ENCODE peak calls at places on chromosomes 5 and 9, in four cellular contexts. Y is CD8-positive, alpha-beta T cell; A is suprapubic skin; C is AG04450. S is an unnamed sample. For H3K27me3, the result is how much of the 10 kb centered on the place peaks cover.

GRCh38 chr5:1557114-1557873 is 33.5 kb upstream of the LPCAT1 start:
- DNase-seq in C (no peak), Y (no peak), A (no peak), S (no peak)

GRCh38 chr5:66877843-66878242 is 281.6 kb downstream of the MAST4 start:
- DNase-seq in Y (no peak), A (no peak), C (no peak), S (no peak)

GRCh38 chr9:95192631-95193030 is 124.9 kb downstream of the FANCC start:
- DNase-seq in C (no peak), A (no peak), Y (no peak), S (no peak)

GRCh38 chr5:138468133-138468965 is 3.1 kb downstream of the EGR1 start:
- DNase-seq in C (peak), Y (no peak), A (no peak), S (no peak)

GRCh38 chr9:23492126-23493002 is 333.7 kb downstream of the ELAVL2 start:
- DNase-seq in C (no peak), A (no peak), Y (no peak), S (no peak)

GRCh38 chr5:173638631-173639030 is 22.2 kb upstream of the BOD1 start:
- DNase-seq in C (no peak), A (peak), Y (no peak), S (no peak)

GRCh38 chr5:120451445-120451844 is 12.7 kb upstream of the PRR16 start:
- DNase-seq in Y (no peak), A (no peak), C (no peak), S (no peak)

GRCh38 chr9:84154320-84154719 is 173.7 kb downstream of the RMI1 start:
- DNase-seq in Y (no peak), A (no peak), C (no peak), S (no peak)

GRCh38 chr9:133130721-133131244 is 9.7 kb upstream of the RALGDS start:
- DNase-seq in Y (peak), C (no peak), A (no peak), S (no peak)

GRCh38 chr9:97398999-97399758 is 12.7 kb upstream of the TDRD7 start:
- DNase-seq in A (no peak), C (peak), Y (peak), S (no peak)

GRCh38 chr9:36572515-36573418 is at the start of gene MELK:
- DNase-seq in A (peak), C (no peak), Y (peak), S (peak)

GRCh38 chr5:81755320-81755719 is 4.4 kb upstream of the SSBP2 start:
- DNase-seq in C (peak), Y (no peak), A (no peak), S (no peak)

GRCh38 chr9:137446851-137447471 is 5.8 kb upstream of the ENTPD8 start:
- DNase-seq in C (no peak), A (no peak), Y (no peak), S (no peak)

GRCh38 chr5:15757635-15758034 is 257.7 kb downstream of the FBXL7 start:
- DNase-seq in A (no peak), C (no peak), Y (no peak), S (no peak)

GRCh38 chr9:71490810-71491209 is 277.5 kb downstream of the CEMIP2 start:
- DNase-seq in A (no peak), C (no peak), Y (no peak), S (no peak)

GRCh38 chr5:174981416-174981815 is 257.0 kb downstream of the MSX2 start:
- DNase-seq in Y (no peak), C (no peak), A (no peak), S (no peak)

GRCh38 chr5:132446621-132447020 is 44.0 kb downstream of the IRF1 start:
- DNase-seq in C (no peak), A (no peak), Y (no peak), S (peak)

GRCh38 chr5:14305045-14305444 is 161.9 kb downstream of the TRIO start:
- DNase-seq in Y (no peak), C (peak), A (no peak), S (no peak)

GRCh38 chr5:68261174-68262021 is 45.8 kb downstream of the PIK3R1 start:
- DNase-seq in C (no peak), A (no peak), Y (no peak), S (no peak)

GRCh38 chr9:3331801-3332200 is 194.0 kb downstream of the RFX3 start:
- DNase-seq in A (no peak), Y (no peak), C (no peak), S (no peak)

GRCh38 chr5:10479226-10479721 is 37.6 kb downstream of the ROPN1L start:
- DNase-seq in Y (no peak), A (no peak), C (no peak), S (no peak)

GRCh38 chr5:149273950-149274349 is 2.3 kb downstream of the AFAP1L1 start:
- DNase-seq in A (no peak), C (no peak), Y (no peak), S (no peak)

GRCh38 chr9:88173378-88173999 is 35.2 kb upstream of the SPATA31C2 start:
- DNase-seq in A (no peak), Y (peak), C (peak), S (no peak)

GRCh38 chr5:141874262-141874964 is 3.8 kb downstream of the PCDH1 start:
- DNase-seq in A (peak), C (no peak), Y (no peak), S (no peak)

GRCh38 chr5:108561416-108562204 is 179.7 kb upstream of the FBXL17 start:
- DNase-seq in C (no peak), Y (no peak), A (no peak), S (no peak)

GRCh38 chr9:38047301-38048251 is 21.5 kb downstream of the SHB start:
- DNase-seq in Y (no peak), C (peak), A (no peak), S (no peak)

GRCh38 chr5:178483620-178484019 is 106.6 kb downstream of the COL23A1 start:
- DNase-seq in Y (peak), C (no peak), A (no peak), S (peak)

GRCh38 chr9:109014267-109015025 is 1.1 kb upstream of the CTNNAL1 start:
- DNase-seq in A (no peak), Y (no peak), C (no peak), S (no peak)

DNA sequence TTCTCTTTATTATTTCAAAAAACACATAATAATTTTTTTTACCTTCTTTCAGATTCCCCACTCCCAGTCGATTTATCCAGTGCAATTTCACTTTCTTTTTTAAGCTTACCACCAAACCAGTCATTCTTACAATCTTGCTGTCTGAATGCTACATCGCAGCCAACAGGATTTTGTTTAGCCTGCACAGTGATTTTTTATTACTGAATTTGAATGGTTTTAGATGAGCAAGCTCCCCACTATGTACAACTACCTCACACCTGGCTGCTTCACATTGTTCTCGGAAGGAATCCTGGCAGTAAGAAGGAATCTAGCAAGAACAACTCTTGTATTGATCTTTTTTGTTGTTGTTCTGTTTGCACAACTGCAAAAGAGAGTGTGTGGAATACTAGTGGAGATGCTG is 668.1 kb upstream of the WWC1 start:
- DNase-seq in Y (no peak), A (no peak), C (no peak), S (no peak)
- H3K27me3 ChIP-seq in Y (under half), A (under half), C (under half), S (under half)

GRCh38 chr5:168752012-168752411 is 172.8 kb upstream of the PANK3 start:
- DNase-seq in Y (no peak), A (peak), C (no peak), S (no peak)

GRCh38 chr5:168747987-168748777 is 169.0 kb upstream of the PANK3 start:
- DNase-seq in C (no peak), Y (no peak), A (no peak), S (no peak)

GRCh38 chr5:168749391-168750100 is 170.4 kb upstream of the PANK3 start:
- DNase-seq in Y (no peak), C (no peak), A (peak), S (no peak)

GRCh38 chr5:168752416-168753190 is 173.4 kb upstream of the PANK3 start:
- DNase-seq in Y (no peak), C (no peak), A (peak), S (no peak)

GRCh38 chr5:168750926-168751325 is 171.8 kb upstream of the PANK3 start:
- DNase-seq in A (peak), C (no peak), Y (no peak), S (no peak)
- H3K27me3 ChIP-seq in A (under half), C (under half), Y (under half), S (under half)

DNA sequence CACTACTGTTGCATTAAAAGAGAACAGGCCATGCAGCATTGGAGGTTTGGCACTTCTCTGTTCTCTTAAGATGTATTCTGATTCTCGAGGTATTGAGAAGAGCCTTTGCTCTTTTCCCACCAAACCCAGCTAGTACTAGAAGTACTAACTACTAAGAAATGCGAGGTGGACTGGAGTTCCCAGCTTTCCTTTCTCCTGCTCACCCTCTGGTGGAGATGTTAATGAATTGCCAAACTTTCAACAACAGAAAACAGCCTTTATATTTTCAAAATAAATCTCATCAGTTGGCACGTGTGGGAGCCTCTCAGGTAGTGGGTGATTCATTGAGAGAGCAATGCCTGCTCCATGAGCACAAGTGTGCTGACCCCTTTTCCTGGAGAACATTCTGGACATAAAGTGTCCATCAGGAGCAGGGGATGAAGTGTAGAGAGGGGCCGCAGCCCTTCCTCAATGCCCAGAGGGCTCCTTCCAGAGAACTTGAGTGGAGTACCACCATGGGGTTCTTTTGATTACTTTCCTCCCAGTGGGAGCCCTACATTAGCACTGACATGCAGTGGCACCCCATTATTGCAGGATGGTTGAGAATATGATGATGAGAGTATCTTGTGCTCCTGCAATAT is 45.7 kb downstream of the TMEM174 start:
- DNase-seq in Y (no peak), A (no peak), C (peak), S (no peak)
- H3K27me3 ChIP-seq in Y (under half), A (half or more), C (under half), S (under half)

GRCh38 chr5:484556-484955 is 39.7 kb downstream of the SLC9A3 start:
- DNase-seq in A (no peak), Y (no peak), C (no peak), S (no peak)

GRCh38 chr5:482506-482905 is 39.5 kb downstream of the EXOC3 start:
- DNase-seq in Y (no peak), A (no peak), C (no peak), S (no peak)

GRCh38 chr5:482021-482420 is 39.0 kb downstream of the EXOC3 start:
- DNase-seq in C (no peak), Y (no peak), A (no peak), S (no peak)

GRCh38 chr5:483011-483410 is 40.0 kb downstream of the EXOC3 start:
- DNase-seq in Y (no peak), C (no peak), A (no peak), S (no peak)

GRCh38 chr5:483434-484184 is 40.6 kb downstream of the EXOC3 start:
- DNase-seq in C (no peak), A (no peak), Y (no peak), S (no peak)
- H3K27me3 ChIP-seq in C (under half), A (half or more), Y (under half), S (under half)

DNA sequence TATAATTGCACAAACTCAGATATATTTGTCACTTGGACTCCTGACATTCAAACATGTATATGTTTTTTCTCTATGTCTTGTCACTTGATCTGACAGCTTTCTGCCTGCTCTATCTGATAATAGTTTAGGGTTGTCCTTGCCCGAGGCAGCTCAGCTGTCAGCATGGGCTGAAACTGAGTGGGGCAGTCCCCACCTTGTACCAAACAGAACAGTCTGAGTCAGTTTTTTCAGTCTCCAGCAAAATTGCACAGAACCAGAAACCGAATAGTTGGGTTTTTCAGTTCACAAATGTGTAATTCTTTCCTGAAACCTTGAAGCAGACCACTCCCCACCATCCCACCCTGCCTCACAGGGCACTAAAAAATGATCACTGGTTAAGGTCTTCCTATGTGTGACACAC is 9.5 kb upstream of the HAND1 start:
- DNase-seq in A (peak), Y (no peak), C (no peak), S (no peak)
- H3K27me3 ChIP-seq in A (half or more), Y (under half), C (half or more), S (under half)

GRCh38 chr5:77186990-77187389 is 23.5 kb upstream of the PDE8B start:
- DNase-seq in Y (no peak), C (no peak), A (no peak), S (no peak)
- H3K27me3 ChIP-seq in Y (under half), C (under half), A (under half), S (under half)

GRCh38 chr5:136251502-136251901 is 58.5 kb upstream of the SMIM32 start:
- DNase-seq in A (no peak), C (no peak), Y (no peak), S (no peak)
- H3K27me3 ChIP-seq in A (under half), C (under half), Y (under half), S (under half)